ENCODE peak calls at places on chromosomes 13 and 19, in four cellular contexts. I, L, R and K are unnamed samples.

GRCh38 chr19:17893766-17894165 is 22.0 kb downstream of the SLC5A5 start:
- DNase-seq in L (no peak), I (no peak), R (no peak), K (no peak)

GRCh38 chr19:53868091-53868891 is 608 bp downstream of the MYADM start:
- DNase-seq in L (no peak), I (peak), R (peak), K (peak)

GRCh38 chr13:35906636-35907035 is 224.5 kb downstream of the DCLK1 start:
- DNase-seq in L (no peak), R (no peak), I (no peak), K (no peak)

GRCh38 chr19:38975214-38975860 is at the start of gene FBXO17:
- DNase-seq in R (peak), L (no peak), I (peak), K (peak)

GRCh38 chr13:111913790-111914189 is 153.2 kb upstream of the SOX1 start:
- DNase-seq in R (no peak), L (peak), I (no peak), K (no peak)

GRCh38 chr19:10612515-10613119 is 12.7 kb upstream of the SLC44A2 start:
- DNase-seq in R (no peak), L (peak), I (peak), K (no peak)

GRCh38 chr19:13150919-13151604 is 851 bp downstream of the IER2 start:
- DNase-seq in R (peak), L (no peak), I (no peak), K (no peak)

GRCh38 chr13:27556109-27556508 is 64.2 kb downstream of the LNX2 start:
- DNase-seq in L (no peak), R (peak), I (peak), K (peak)

GRCh38 chr19:19599190-19599535 is 19.3 kb downstream of the PBX4 start:
- DNase-seq in I (no peak), R (no peak), L (no peak), K (no peak)

GRCh38 chr19:3536429-3537100 is 2.4 kb upstream of the TEKTIP1 start:
- DNase-seq in R (no peak), L (peak), I (peak), K (no peak)

GRCh38 chr19:49927526-49928264 is 1.3 kb upstream of the ATF5 start:
- DNase-seq in I (no peak), R (no peak), L (no peak), K (no peak)

GRCh38 chr19:34173145-34173956 is 1.0 kb downstream of the LSM14A start:
- DNase-seq in R (peak), L (no peak), I (peak), K (peak)

GRCh38 chr19:7953576-7953975 is 10.1 kb upstream of the TIMM44 start:
- DNase-seq in L (no peak), R (no peak), I (no peak), K (no peak)

GRCh38 chr19:14354445-14354844 is 26.8 kb upstream of the ADGRE5 start:
- DNase-seq in I (no peak), R (no peak), L (no peak), K (no peak)

GRCh38 chr13:44098559-44098958 is 218.9 kb downstream of the LACC1 start:
- DNase-seq in I (no peak), R (no peak), L (no peak), K (no peak)

GRCh38 chr13:53200498-53201453 is 172.2 kb downstream of the OLFM4 start:
- DNase-seq in I (peak), L (no peak), R (no peak), K (no peak)

GRCh38 chr13:68078874-68079273 is 848.7 kb upstream of the PCDH9 start:
- DNase-seq in I (no peak), R (no peak), L (no peak), K (no peak)

GRCh38 chr19:2587001-2587719 is 111.2 kb downstream of the GADD45B start:
- DNase-seq in I (no peak), L (no peak), R (no peak), K (no peak)

GRCh38 chr19:42461700-42462324 is 19.1 kb upstream of the CXCL17 start:
- DNase-seq in I (no peak), R (no peak), L (peak), K (no peak)

GRCh38 chr19:40445945-40446784 is 2.0 kb upstream of the SERTAD3 start:
- DNase-seq in L (no peak), R (no peak), I (peak), K (peak)

GRCh38 chr13:76622336-76623045 is 263.7 kb downstream of the KCTD12 start:
- DNase-seq in L (no peak), R (no peak), I (no peak), K (no peak)

GRCh38 chr19:1610579-1610978 is 5.3 kb upstream of the UQCR11 start:
- DNase-seq in I (no peak), R (no peak), L (no peak), K (no peak)

GRCh38 chr19:22144394-22144793 is 52.4 kb downstream of the ZNF676 start:
- DNase-seq in L (no peak), I (no peak), R (no peak), K (no peak)